ENCODE peak calls at places on chromosomes 13 and 19, in five cellular contexts. N is brain microvascular endothelial cell, Z is right lobe of liver, Y is psoas muscle, L is adrenal gland. Q is an unnamed sample.

GRCh38 chr13:75372517-75372916 is 109.5 kb downstream of the TBC1D4 start:
- DNase-seq in N (peak; percentile 48), Z (no peak), Y (no peak), L (no peak), Q (no peak)

GRCh38 chr13:23470706-23471610 is 37.5 kb upstream of the SACS start:
- DNase-seq in N (no peak), Z (no peak), Y (no peak), L (no peak), Q (peak; percentile 73)

GRCh38 chr13:113794764-113795173 is 35.7 kb downstream of the TMEM255B start:
- DNase-seq in N (no peak), Z (no peak), Y (no peak), L (no peak), Q (no peak)

GRCh38 chr13:90622547-90622946 is 724.9 kb upstream of the MIR17HG start:
- DNase-seq in N (no peak), Z (no peak), Y (no peak), L (no peak), Q (no peak)

GRCh38 chr19:39196860-39197562 is at the start of gene NCCRP1:
- DNase-seq in N (no peak), Z (no peak), Y (no peak), L (no peak), Q (no peak)

GRCh38 chr13:21675095-21676007 is 4.5 kb downstream of the FGF9 start:
- DNase-seq in N (no peak), Z (peak; percentile 45), Y (peak; percentile 43), L (peak; percentile 77), Q (no peak)

GRCh38 chr19:33143897-33144405 is 12.0 kb downstream of the WDR88 start:
- DNase-seq in N (peak; percentile 40), Z (peak; percentile 67), Y (peak; percentile 64), L (peak; percentile 37), Q (no peak)

GRCh38 chr13:30866692-30867669 is 39.1 kb upstream of the MEDAG start:
- DNase-seq in N (no peak), Z (no peak), Y (no peak), L (no peak), Q (no peak)

GRCh38 chr13:27425151-27425917 is 915 bp downstream of the GTF3A start:
- DNase-seq in N (no peak), Z (no peak), Y (no peak), L (peak; percentile 16), Q (no peak)

GRCh38 chr13:42883771-42884170 is 102.4 kb downstream of the FAM216B start:
- DNase-seq in N (peak; percentile 63), Z (no peak), Y (no peak), L (peak; percentile 31), Q (peak; percentile 68)

GRCh38 chr19:57016076-57016475 is 103.7 kb upstream of the USP29 start:
- DNase-seq in N (no peak), Z (no peak), Y (no peak), L (no peak), Q (no peak)

GRCh38 chr19:46728693-46729339 is 11.9 kb upstream of the PRKD2 start:
- DNase-seq in N (peak; percentile 43), Z (peak; percentile 82), Y (peak; percentile 80), L (peak; percentile 64), Q (no peak)

GRCh38 chr13:33676700-33677048 is 141.3 kb upstream of the RFC3 start:
- DNase-seq in N (peak; percentile 36), Z (peak; percentile 74), Y (peak; percentile 37), L (peak; percentile 75), Q (peak; percentile 43)

GRCh38 chr19:2984196-2984490 is 6.8 kb downstream of the TLE6 start:
- DNase-seq in N (no peak), Z (no peak), Y (no peak), L (peak; percentile 52), Q (no peak)

GRCh38 chr13:28585557-28585956 is 73.4 kb upstream of the POMP start:
- DNase-seq in N (no peak), Z (no peak), Y (no peak), L (no peak), Q (no peak)

GRCh38 chr19:29831041-29831548 is 19.3 kb downstream of the CCNE1 start:
- DNase-seq in N (no peak), Z (peak; percentile 28), Y (no peak), L (no peak), Q (no peak)

GRCh38 chr19:9913237-9914000 is 22.9 kb downstream of the OLFM2 start:
- DNase-seq in N (no peak), Z (no peak), Y (no peak), L (peak; percentile 25), Q (no peak)

GRCh38 chr13:31038834-31039552 is 106.5 kb downstream of the TEX26 start:
- DNase-seq in N (peak; percentile 14), Z (no peak), Y (no peak), L (no peak), Q (no peak)

GRCh38 chr13:30892966-30893365 is 13.1 kb upstream of the MEDAG start:
- DNase-seq in N (peak; percentile 83), Z (no peak), Y (peak; percentile 81), L (no peak), Q (no peak)

GRCh38 chr19:13700621-13701020 is 63.7 kb upstream of the MRI1 start:
- DNase-seq in N (no peak), Z (no peak), Y (no peak), L (no peak), Q (no peak)

GRCh38 chr13:36919833-36920611 is at the start of gene SMAD9:
- DNase-seq in N (peak; percentile 48), Z (peak; percentile 69), Y (peak; percentile 87), L (peak; percentile 64), Q (no peak)

GRCh38 chr19:37997911-37998344 is 90.9 kb downstream of the SIPA1L3 start:
- DNase-seq in N (peak; percentile 83), Z (no peak), Y (peak; percentile 25), L (peak; percentile 76), Q (no peak)

GRCh38 chr19:4371209-4371897 is 28.0 kb downstream of the MPND start:
- DNase-seq in N (no peak), Z (no peak), Y (peak; percentile 63), L (peak; percentile 88), Q (no peak)

GRCh38 chr13:37919329-37919880 is 49.8 kb upstream of the TRPC4 start:
- DNase-seq in N (no peak), Z (no peak), Y (no peak), L (no peak), Q (no peak)

GRCh38 chr19:33124207-33125098 is 7.5 kb upstream of the WDR88 start:
- DNase-seq in N (no peak), Z (no peak), Y (no peak), L (no peak), Q (no peak)

GRCh38 chr13:109586509-109587346 is 199.7 kb downstream of the IRS2 start:
- DNase-seq in N (no peak), Z (no peak), Y (no peak), L (no peak), Q (no peak)

GRCh38 chr13:40170982-40171381 is 495.5 kb downstream of the FOXO1 start:
- DNase-seq in N (no peak), Z (no peak), Y (no peak), L (no peak), Q (no peak)

GRCh38 chr13:26446751-26447150 is 110.7 kb upstream of the WASF3 start:
- DNase-seq in N (no peak), Z (no peak), Y (no peak), L (no peak), Q (no peak)

GRCh38 chr19:1577090-1577928 is 9.2 kb upstream of the MEX3D start:
- DNase-seq in N (no peak), Z (no peak), Y (no peak), L (no peak), Q (no peak)

GRCh38 chr19:7418575-7418974 is 69.8 kb downstream of the ARHGEF18 start:
- DNase-seq in N (no peak), Z (no peak), Y (no peak), L (no peak), Q (no peak)

GRCh38 chr13:44865722-44866484 is 123.4 kb downstream of the NUFIP1 start:
- DNase-seq in N (no peak), Z (no peak), Y (no peak), L (no peak), Q (no peak)

GRCh38 chr13:83153833-83154232 is 728.4 kb downstream of the SLITRK1 start:
- DNase-seq in N (no peak), Z (no peak), Y (no peak), L (no peak), Q (no peak)

GRCh38 chr13:59480857-59481256 is 682.9 kb downstream of the DIAPH3 start:
- DNase-seq in N (no peak), Z (no peak), Y (no peak), L (no peak), Q (no peak)

GRCh38 chr19:3710265-3710812 is 2.2 kb downstream of the TJP3 start:
- DNase-seq in N (peak; percentile 20), Z (peak; percentile 95), Y (peak; percentile 62), L (peak; percentile 65), Q (peak; percentile 92)

GRCh38 chr19:18174983-18175382 is 1.4 kb downstream of the IFI30 start:
- DNase-seq in N (no peak), Z (no peak), Y (no peak), L (no peak), Q (no peak)
- H3K4me3 ChIP-seq in N (no peak overlapping the region), Z (peak overlapping the region; percentile 75), Y (no peak overlapping the region), L (no peak overlapping the region), Q (no peak overlapping the region)

GRCh38 chr13:104204177-104204576 is 1138.0 kb upstream of the SLC10A2 start:
- DNase-seq in N (no peak), Z (no peak), Y (no peak), L (no peak), Q (no peak)
- TF ChIP-seq CTCF in N (no peak), Z (no peak), Y (no peak), L (no peak), Q (peak; percentile 12)

DNA sequence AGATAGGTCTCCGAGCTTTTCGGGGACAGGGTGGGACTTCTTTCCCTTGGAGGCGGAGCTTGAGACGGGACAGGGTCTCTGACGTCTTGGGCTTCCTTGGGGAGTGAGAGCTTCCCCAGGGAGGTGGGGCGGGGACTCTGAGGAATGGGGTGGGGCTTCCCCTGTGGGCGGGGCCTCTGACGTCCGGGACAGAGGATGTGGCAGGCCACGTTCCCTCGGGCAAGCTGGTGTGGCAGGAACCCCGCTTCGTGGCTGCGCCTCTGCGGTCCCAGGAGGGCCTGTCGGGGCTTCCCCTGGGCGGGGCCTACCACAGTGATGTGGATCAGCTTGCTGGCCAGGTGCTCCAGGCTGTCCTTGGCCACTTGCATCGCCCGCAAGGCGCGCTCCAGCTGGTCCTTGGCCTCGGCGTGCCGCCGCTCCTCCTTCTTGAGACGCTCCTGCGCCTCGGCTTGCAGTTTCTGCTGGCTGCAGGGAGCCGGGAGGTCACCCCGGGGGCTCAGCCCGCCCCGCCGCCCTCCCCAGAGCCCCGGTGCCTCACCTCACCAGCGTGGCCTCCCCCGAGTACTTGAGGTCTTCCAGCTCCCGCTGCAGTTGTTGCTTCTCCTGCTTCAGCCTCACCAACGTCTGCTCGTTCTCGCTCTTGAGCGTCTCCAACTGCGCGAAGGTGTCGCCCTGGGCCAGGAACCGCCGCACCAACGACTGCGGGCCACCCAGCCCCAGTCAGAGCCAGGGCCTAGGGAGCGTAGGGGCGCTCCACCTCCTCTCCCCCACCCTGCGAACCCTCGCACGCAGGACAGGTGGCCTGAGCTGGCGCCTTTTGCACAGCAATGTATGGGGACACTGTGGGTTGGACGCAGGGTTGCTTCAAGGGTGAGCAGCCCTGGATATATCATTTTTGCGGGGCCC is 3.3 kb upstream of the RGL3 start:
- DNase-seq in N (peak; percentile 33), Z (peak; percentile 84), Y (peak; percentile 70), L (peak; percentile 79), Q (no peak)
- H3K4me3 ChIP-seq in N (peak overlapping the region; percentile 12), Z (no peak overlapping the region), Y (peak overlapping the region; percentile 45), L (no peak overlapping the region), Q (no peak overlapping the region)

GRCh38 chr19:20077791-20078463 is at the start of gene ZNF90:
- DNase-seq in N (peak; percentile 95), Z (peak; percentile 80), Y (peak; percentile 89), L (peak; percentile 93), Q (no peak)
- TF ChIP-seq CTCF in N (peak; percentile 18), Z (no peak), Y (no peak), L (no peak), Q (no peak)